ENCODE peak calls at places on chromosomes 1 and 21, in six cellular contexts. I is HFF-Myc, G is MM.1S, P is Calu3, U is astrocyte of the cerebellum, J is glutamatergic neuron. Y is an unnamed sample.
A peak's percentile ranks its signal among the peaks of the same experiment; 100 is the strongest.

GRCh38 chr1:60078182-60078581 is 4.6 kb upstream of the C1orf87 start:
- DNase-seq in I (no peak), G (no peak), P (no peak), U (peak; percentile 19), J (no peak), Y (peak; percentile 17)

GRCh38 chr1:22296701-22297591 is 154.0 kb upstream of the WNT4 start:
- DNase-seq in I (peak; percentile 26), G (no peak), P (no peak), U (no peak), J (no peak), Y (peak; percentile 1)

GRCh38 chr1:153745417-153745816 is 17.6 kb downstream of the INTS3 start:
- DNase-seq in I (no peak), G (no peak), P (no peak), U (no peak), J (no peak), Y (no peak)

GRCh38 chr1:189606795-189607476 is 870.7 kb downstream of the BRINP3 start:
- DNase-seq in I (no peak), G (no peak), P (no peak), U (peak; percentile 84), J (no peak), Y (no peak)

GRCh38 chr1:200317236-200317635 is 92.6 kb downstream of the ZNF281 start:
- DNase-seq in I (no peak), G (no peak), P (no peak), U (no peak), J (no peak), Y (no peak)

GRCh38 chr1:52423771-52424170 is 19.4 kb downstream of the PRPF38A start:
- DNase-seq in I (no peak), G (no peak), P (no peak), U (no peak), J (no peak), Y (no peak)

GRCh38 chr1:11761988-11762406 is at the start of gene C1orf167:
- DNase-seq in I (no peak), G (no peak), P (no peak), U (no peak), J (no peak), Y (no peak)

GRCh38 chr1:183926978-183927377 is 110.5 kb downstream of the COLGALT2 start:
- DNase-seq in I (no peak), G (no peak), P (no peak), U (peak; percentile 12), J (no peak), Y (no peak)

GRCh38 chr1:229949500-229949899 is 117.5 kb upstream of the GALNT2 start:
- DNase-seq in I (no peak), G (no peak), P (no peak), U (no peak), J (no peak), Y (no peak)

GRCh38 chr1:110436635-110437034 is 14.3 kb upstream of the PROK1 start:
- DNase-seq in I (no peak), G (no peak), P (no peak), U (no peak), J (no peak), Y (peak; percentile 95)

GRCh38 chr1:228058981-228059535 is 23.4 kb upstream of the ARF1 start:
- DNase-seq in I (no peak), G (no peak), P (no peak), U (no peak), J (peak; percentile 22), Y (no peak)

GRCh38 chr21:27023186-27023585 is 56.3 kb upstream of the ADAMTS5 start:
- DNase-seq in I (no peak), G (no peak), P (no peak), U (no peak), J (no peak), Y (no peak)

GRCh38 chr1:3133671-3134070 is 64.7 kb downstream of the PRDM16 start:
- DNase-seq in I (no peak), G (no peak), P (peak; percentile 6), U (no peak), J (no peak), Y (no peak)

GRCh38 chr1:208475449-208475848 is 231.3 kb upstream of the PLXNA2 start:
- DNase-seq in I (no peak), G (no peak), P (no peak), U (no peak), J (no peak), Y (no peak)

GRCh38 chr1:1438531-1439381 is 3.3 kb downstream of the VWA1 start:
- DNase-seq in I (no peak), G (no peak), P (no peak), U (no peak), J (no peak), Y (no peak)

GRCh38 chr1:1439550-1440261 is 4.2 kb downstream of the VWA1 start:
- DNase-seq in I (no peak), G (no peak), P (no peak), U (no peak), J (no peak), Y (no peak)

GRCh38 chr1:1436634-1437032 is 1.1 kb downstream of the VWA1 start:
- DNase-seq in I (no peak), G (no peak), P (no peak), U (no peak), J (no peak), Y (no peak)

GRCh38 chr1:1437033-1437903 is 1.8 kb downstream of the VWA1 start:
- DNase-seq in I (no peak), G (no peak), P (no peak), U (no peak), J (no peak), Y (no peak)

GRCh38 chr1:1437904-1438376 is 2.5 kb downstream of the VWA1 start:
- DNase-seq in I (no peak), G (no peak), P (peak; percentile 83), U (no peak), J (no peak), Y (no peak)
- TF ChIP-seq CTCF in I (no peak), G (no peak), P (no peak), U (no peak), J (no peak), Y (no peak)

DNA sequence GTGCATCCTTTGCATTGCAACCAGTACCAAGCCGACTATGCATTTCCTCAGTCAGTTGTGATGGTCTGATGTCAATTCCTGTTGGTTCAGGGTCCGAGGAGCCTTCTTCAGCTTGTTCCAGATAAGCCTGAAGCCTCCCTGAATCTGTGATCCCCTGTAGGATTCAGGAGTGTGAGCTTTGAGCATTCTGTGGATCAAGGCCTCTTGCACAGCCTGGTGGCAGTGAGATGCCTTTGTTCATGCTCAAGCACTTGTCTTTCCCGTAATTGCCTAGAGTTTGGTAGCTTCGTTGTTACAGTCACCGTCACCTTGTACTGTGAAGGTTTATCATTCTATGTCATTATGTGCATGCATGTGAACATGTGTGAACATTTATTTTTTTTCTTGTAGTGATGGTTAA is 103.5 kb downstream of the PBX1 start:
- DNase-seq in I (no peak), G (no peak), P (no peak), U (no peak), J (no peak), Y (no peak)
- TF ChIP-seq CTCF in I (no peak), G (no peak), P (no peak), U (no peak), J (no peak), Y (no peak)

GRCh38 chr1:181517181-181517875 is 34.0 kb downstream of the CACNA1E start:
- DNase-seq in I (no peak), G (no peak), P (no peak), U (no peak), J (no peak), Y (no peak)
- TF ChIP-seq CTCF in I (no peak), G (no peak), P (no peak), U (no peak), J (no peak), Y (no peak)

GRCh38 chr1:156601122-156601830 is at the start of gene GPATCH4:
- DNase-seq in I (peak; percentile 87), G (peak; percentile 87), P (peak; percentile 75), U (peak; percentile 82), J (peak; percentile 75), Y (peak; percentile 69)
- TF ChIP-seq CTCF in I (no peak), G (no peak), P (no peak), U (no peak), J (no peak), Y (no peak)

GRCh38 chr1:109368464-109368863 is 29.3 kb downstream of the SORT1 start:
- DNase-seq in I (no peak), G (no peak), P (no peak), U (no peak), J (no peak), Y (no peak)
- TF ChIP-seq CTCF in I (no peak), G (no peak), P (no peak), U (peak; percentile 10), J (no peak), Y (no peak)

GRCh38 chr1:16924919-16925477 is 3.3 kb downstream of the CROCC start:
- DNase-seq in I (no peak), G (no peak), P (no peak), U (no peak), J (peak; percentile 60), Y (no peak)
- TF ChIP-seq CTCF in I (no peak), G (no peak), P (no peak), U (peak; percentile 10), J (peak; percentile 30), Y (peak; percentile 18)

DNA sequence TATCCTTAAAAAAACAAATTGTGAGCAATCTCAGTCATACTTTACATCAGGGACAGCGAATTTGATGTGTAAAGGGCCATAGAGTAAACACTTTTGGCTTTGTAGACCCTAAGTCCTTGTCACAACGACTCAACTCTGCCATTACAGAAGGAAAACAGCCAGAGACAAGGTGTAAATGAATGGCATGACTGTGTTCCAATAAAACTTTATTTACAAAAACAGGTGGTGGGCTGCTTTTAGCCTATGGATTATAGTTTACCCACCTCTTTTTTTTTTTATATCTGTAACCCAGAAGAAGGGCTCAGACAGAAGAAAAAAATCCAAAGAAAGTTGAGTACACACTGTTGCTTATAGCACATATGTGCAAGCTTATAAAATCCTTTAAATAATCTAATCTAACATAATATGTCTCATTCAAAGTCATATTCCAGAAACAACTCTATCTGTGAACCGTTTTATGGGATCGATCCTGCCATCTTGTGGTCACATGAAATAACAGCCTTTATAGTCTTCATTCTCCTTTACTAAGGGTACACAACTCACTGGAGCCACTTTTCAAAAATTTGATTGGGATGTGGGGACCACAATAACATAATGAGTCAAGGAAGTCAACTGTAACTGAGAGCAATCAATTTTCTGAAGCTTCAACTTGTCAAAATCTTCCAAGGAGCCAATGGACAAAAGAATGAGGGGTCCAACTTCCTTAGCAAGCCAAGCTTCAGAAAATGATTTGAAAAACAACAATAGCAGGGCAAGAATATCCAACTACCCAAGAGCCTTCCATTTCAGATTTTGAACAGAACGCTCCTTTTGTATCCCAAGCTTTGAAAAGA is 142.2 kb upstream of the KRTAP19-8 start:
- DNase-seq in I (no peak), G (peak; percentile 59), P (peak; percentile 2), U (peak; percentile 44), J (no peak), Y (no peak)
- TF ChIP-seq CTCF in I (peak; percentile 37), G (peak; percentile 66), P (no peak), U (peak; percentile 53), J (peak; percentile 29), Y (peak; percentile 54)

Y was measured in BJ.